ENCODE peak calls at places on chromosomes 5 and 9, in eight cellular contexts. O, M, D, L, K, N, V and R are unnamed samples.
A peak's percentile ranks its signal among the peaks of the same experiment; 100 is the strongest.

GRCh38 chr5:134460551-134460950 is 48.9 kb upstream of the CDKN2AIPNL start:
- DNase-seq in D (no peak), K (no peak), V (no peak), O (no peak), L (no peak), N (no peak), M (no peak), R (no peak)

GRCh38 chr5:7754997-7755596 is 95.8 kb downstream of the CFAP90 start:
- DNase-seq in L (peak; percentile 78), D (no peak), O (peak; percentile 57), N (peak; percentile 12), V (peak; percentile 25), K (no peak), M (peak; percentile 38), R (peak; percentile 87)

GRCh38 chr5:97224112-97224750 is 41.2 kb upstream of the RIOK2 start:
- DNase-seq in K (no peak), N (peak; percentile 33), V (no peak), O (no peak), M (peak; percentile 18), D (peak; percentile 68), L (no peak), R (no peak)

GRCh38 chr9:104386020-104386419 is 118.0 kb upstream of the OR13F1 start:
- DNase-seq in M (no peak), O (no peak), N (no peak), V (no peak), L (no peak), K (no peak), D (no peak), R (no peak)

GRCh38 chr9:111839387-111839786 is 44.6 kb upstream of the SHOC1 start:
- DNase-seq in N (peak; percentile 45), K (no peak), M (no peak), V (peak; percentile 39), O (no peak), D (peak; percentile 57), L (no peak), R (no peak)

GRCh38 chr9:17535176-17535575 is 43.7 kb upstream of the SH3GL2 start:
- DNase-seq in N (no peak), K (no peak), L (no peak), O (no peak), M (no peak), V (no peak), D (no peak), R (no peak)

GRCh38 chr9:96565684-96566360 is 53.8 kb downstream of the CDC14B start:
- DNase-seq in N (peak; percentile 50), D (no peak), M (peak; percentile 58), L (no peak), O (no peak), V (no peak), K (no peak), R (no peak)

GRCh38 chr9:84711936-84712335 is 42.4 kb downstream of the NTRK2 start:
- DNase-seq in M (peak; percentile 29), N (peak; percentile 73), O (no peak), L (peak; percentile 66), V (no peak), K (no peak), D (peak; percentile 26), R (no peak)

GRCh38 chr9:86829496-86830046 is 117.7 kb downstream of the GAS1 start:
- DNase-seq in D (no peak), L (no peak), V (no peak), K (no peak), O (no peak), N (no peak), M (peak; percentile 8), R (no peak)

GRCh38 chr9:18343799-18344198 is 130.2 kb upstream of the ADAMTSL1 start:
- DNase-seq in N (no peak), K (no peak), D (no peak), V (no peak), M (peak; percentile 39), O (no peak), L (no peak), R (no peak)

GRCh38 chr5:72180925-72181324 is 73.7 kb downstream of the MAP1B start:
- DNase-seq in M (no peak), D (no peak), K (no peak), O (no peak), N (no peak), V (no peak), L (no peak), R (no peak)

GRCh38 chr9:89115426-89115825 is 63.2 kb downstream of the SHC3 start:
- DNase-seq in V (no peak), N (no peak), D (no peak), O (no peak), K (no peak), M (no peak), L (no peak), R (no peak)

GRCh38 chr9:3732077-3733038 is 206.6 kb upstream of the RFX3 start:
- DNase-seq in V (peak; percentile 88), O (peak; percentile 44), D (peak; percentile 72), L (peak; percentile 83), K (peak; percentile 26), M (peak; percentile 83), N (peak; percentile 90), R (peak; percentile 49)

GRCh38 chr5:159449925-159450324 is 119.6 kb upstream of the IL12B start:
- DNase-seq in V (no peak), D (no peak), N (no peak), O (no peak), M (no peak), L (no peak), K (no peak), R (no peak)

GRCh38 chr5:178141550-178141949 is 10.7 kb downstream of the RMND5B start:
- DNase-seq in D (no peak), O (no peak), N (no peak), M (no peak), V (no peak), L (no peak), K (no peak), R (no peak)

GRCh38 chr5:51990241-51990640 is 607.0 kb downstream of the ISL1 start:
- DNase-seq in N (no peak), M (no peak), L (no peak), O (no peak), D (no peak), K (no peak), V (no peak), R (no peak)

GRCh38 chr9:93302586-93303257 is 118.8 kb downstream of the WNK2 start:
- DNase-seq in V (peak; percentile 44), M (peak; percentile 62), D (no peak), N (peak; percentile 37), K (peak; percentile 33), O (peak; percentile 61), L (peak; percentile 39), R (peak; percentile 86)

GRCh38 chr9:114370985-114371335 is 16.8 kb downstream of the AKNA start:
- DNase-seq in O (no peak), N (no peak), M (no peak), D (no peak), K (no peak), V (no peak), L (no peak), R (peak; percentile 43)

GRCh38 chr5:18003784-18004183 is 369.5 kb downstream of the TAF11L14 start:
- DNase-seq in V (no peak), L (no peak), M (no peak), O (no peak), N (no peak), K (no peak), D (no peak), R (no peak)